ENCODE peak calls at places on chromosomes 5 and 9, in four cellular contexts. L is fibroblast of lung, M is colonic mucosa, T is NT2/D1. U is an unnamed sample.

GRCh38 chr5:21649969-21650368 is 1203.2 kb downstream of the CDH12 start:
- DNase-seq in L (peak), M (no peak), T (no peak), U (no peak)

GRCh38 chr9:12503606-12504122 is 189.5 kb upstream of the TYRP1 start:
- DNase-seq in L (no peak), M (no peak), T (no peak), U (no peak)

GRCh38 chr5:159913048-159913447 is 3.2 kb upstream of the ADRA1B start:
- DNase-seq in L (peak), M (no peak), T (no peak), U (peak)

GRCh38 chr9:655875-656274 is 185.6 kb upstream of the DMRT1 start:
- DNase-seq in L (peak), M (no peak), T (no peak), U (no peak)

GRCh38 chr5:37717613-37718431 is 122.0 kb downstream of the GDNF start:
- DNase-seq in L (peak), M (peak), T (peak), U (peak)

GRCh38 chr5:126871441-126871840 is 94.5 kb downstream of the LMNB1 start:
- DNase-seq in L (no peak), M (no peak), T (no peak), U (no peak)

GRCh38 chr5:95148453-95148852 is 136.4 kb downstream of the MCTP1 start:
- DNase-seq in L (peak), M (no peak), T (no peak), U (no peak)

GRCh38 chr5:6760636-6761035 is 47.4 kb downstream of the TENT4A start:
- DNase-seq in L (no peak), M (no peak), T (no peak), U (no peak)

GRCh38 chr5:150264667-150265603 is 24.6 kb downstream of the CAMK2A start:
- DNase-seq in L (no peak), M (no peak), T (no peak), U (no peak)

GRCh38 chr9:123111427-123111826 is 78.0 kb downstream of the GPR21 start:
- DNase-seq in L (no peak), M (no peak), T (no peak), U (no peak)

GRCh38 chr9:73566627-73567026 is 415.0 kb downstream of the ANXA1 start:
- DNase-seq in L (no peak), M (no peak), T (no peak), U (no peak)

GRCh38 chr5:69152731-69153130 is 14.2 kb upstream of the CCNB1 start:
- DNase-seq in L (no peak), M (no peak), T (no peak), U (no peak)

GRCh38 chr9:22136446-22137140 is 127.5 kb upstream of the CDKN2B start:
- DNase-seq in L (peak), M (no peak), T (no peak), U (peak)

GRCh38 chr5:149298857-149299404 is 27.3 kb downstream of the AFAP1L1 start:
- DNase-seq in L (no peak), M (no peak), T (no peak), U (no peak)

GRCh38 chr5:112823181-112823580 is 37.9 kb upstream of the SRP19 start:
- DNase-seq in L (no peak), M (no peak), T (no peak), U (no peak)

GRCh38 chr5:28549588-28549987 is 1511.2 kb upstream of the CDH9 start:
- DNase-seq in L (no peak), M (no peak), T (no peak), U (no peak)

GRCh38 chr5:92678576-92679105 is 902.4 kb downstream of the NR2F1-AS1 start:
- DNase-seq in L (no peak), M (no peak), T (no peak), U (no peak)

GRCh38 chr9:136961279-136962065 is 9.4 kb downstream of the LCN12 start:
- DNase-seq in L (no peak), M (no peak), T (no peak), U (no peak)

GRCh38 chr9:105054488-105054887 is 126.5 kb upstream of the ABCA1 start:
- DNase-seq in L (peak), M (no peak), T (no peak), U (peak)

GRCh38 chr5:101897914-101898313 is 398.2 kb downstream of the SLCO4C1 start:
- DNase-seq in L (no peak), M (no peak), T (no peak), U (no peak)

GRCh38 chr5:134784241-134784920 is 25.8 kb downstream of the DDX46 start:
- DNase-seq in L (no peak), M (no peak), T (no peak), U (no peak)

GRCh38 chr5:134787692-134788091 is 29.1 kb downstream of the DDX46 start:
- DNase-seq in L (no peak), M (no peak), T (no peak), U (no peak)

GRCh38 chr5:134784946-134785620 is 26.5 kb downstream of the DDX46 start:
- DNase-seq in L (peak), M (no peak), T (peak), U (no peak)
- H3K4me3 ChIP-seq in L (no peak), M (no peak), T (no peak), U (no peak)

GRCh38 chr9:33445941-33446506 is 1.4 kb downstream of the AQP3 start:
- DNase-seq in L (no peak), M (no peak), T (no peak), U (no peak)

GRCh38 chr9:33447404-33448158 is at the start of gene AQP3:
- DNase-seq in L (peak), M (peak), T (peak), U (no peak)

GRCh38 chr9:33446507-33447403 is 638 bp downstream of the AQP3 start:
- DNase-seq in L (peak), M (peak), T (no peak), U (peak)

GRCh38 chr9:33449715-33450114 is 2.3 kb upstream of the AQP3 start:
- DNase-seq in L (no peak), M (no peak), T (no peak), U (no peak)

DNA sequence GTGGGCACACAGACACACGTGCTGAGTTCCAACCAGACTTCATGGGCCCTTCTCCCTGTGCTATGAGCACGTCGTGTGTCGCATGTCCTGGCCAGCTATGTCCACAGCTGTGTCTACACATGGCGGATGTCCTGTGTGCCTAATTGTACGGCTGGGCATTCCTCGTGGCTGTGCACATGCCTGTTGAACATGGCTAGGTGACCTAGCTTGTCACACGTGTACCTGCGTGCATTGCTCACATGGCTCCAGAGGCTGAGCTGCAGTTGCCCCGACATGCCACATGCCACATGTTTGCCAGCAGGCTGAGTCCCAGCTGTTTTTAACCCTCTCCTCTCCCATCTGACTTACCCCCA is 742 bp upstream of the AQP3 start:
- DNase-seq in L (no peak), M (no peak), T (no peak), U (no peak)
- H3K4me3 ChIP-seq in L (peak), M (no peak), T (peak), U (no peak)

GRCh38 chr5:54227109-54227508 is 83.3 kb downstream of the ARL15 start:
- DNase-seq in L (no peak), M (no peak), T (no peak), U (no peak)
- H3K4me3 ChIP-seq in L (no peak), M (no peak), T (no peak), U (no peak)

GRCh38 chr5:54525226-54525625 is 7.7 kb downstream of the SNX18 start:
- DNase-seq in L (no peak), M (no peak), T (no peak), U (no peak)

GRCh38 chr5:54524704-54525103 is 7.1 kb downstream of the SNX18 start:
- DNase-seq in L (peak), M (no peak), T (no peak), U (no peak)

GRCh38 chr5:54524082-54524481 is 6.5 kb downstream of the SNX18 start:
- DNase-seq in L (peak), M (no peak), T (no peak), U (no peak)

GRCh38 chr5:54522080-54522479 is 4.5 kb downstream of the SNX18 start:
- DNase-seq in L (peak), M (no peak), T (no peak), U (no peak)

DNA sequence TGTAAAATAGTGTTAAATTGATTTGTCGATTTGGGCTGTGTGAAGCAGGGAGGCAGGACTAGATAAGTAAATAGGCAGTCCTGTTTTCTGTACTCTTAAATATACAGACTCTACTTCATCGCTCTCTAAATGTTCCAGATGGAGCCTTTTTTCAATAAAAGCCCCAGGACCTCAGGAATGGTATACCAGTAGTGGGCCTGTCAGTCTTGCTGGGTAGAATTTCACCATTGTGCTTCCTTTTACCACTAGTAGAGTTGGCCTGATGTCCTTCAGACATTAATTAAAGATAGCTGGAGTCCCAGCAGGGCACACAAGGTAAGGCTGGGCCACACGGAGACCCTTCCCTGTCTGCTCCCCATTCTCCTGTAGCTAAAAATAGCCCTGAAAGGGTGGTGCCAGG is 6.0 kb downstream of the SNX18 start:
- DNase-seq in L (no peak), M (no peak), T (no peak), U (no peak)
- H3K4me3 ChIP-seq in L (no peak), M (no peak), T (no peak), U (no peak)

GRCh38 chr5:138449501-138450239 is 10.8 kb downstream of the REEP2 start:
- DNase-seq in L (peak), M (peak), T (no peak), U (no peak)
- H3K4me3 ChIP-seq in L (no peak), M (no peak), T (no peak), U (no peak)